ENCODE peak calls at places on chromosomes 4 and X, in eight cellular contexts. C is neural crest cell, B is WTC11, X is right atrium auricular region, N is MCF 10A, F is PC-3, K is nephron progenitor cell, A is AG10803. Y is an unnamed sample.
A peak's percentile ranks its signal among the peaks of the same experiment; 100 is the strongest.

GRCh38 chr4:127498366-127498765 is 134.4 kb upstream of the INTU start:
- DNase-seq in C (no peak), B (no peak), X (no peak), N (no peak), F (no peak), K (no peak), A (no peak), Y (no peak)

GRCh38 chr4:77481856-77482255 is 123.8 kb upstream of the CXCL13 start:
- DNase-seq in C (no peak), B (no peak), X (no peak), N (peak; percentile 50), F (no peak), K (no peak), A (peak; percentile 15), Y (no peak)

GRCh38 chr4:27760176-27760575 is 899.5 kb downstream of the STIM2 start:
- DNase-seq in C (no peak), B (no peak), X (no peak), N (no peak), F (no peak), K (no peak), A (no peak), Y (no peak)

GRCh38 chrX:22041931-22042530 is 9.9 kb downstream of the PHEX start:
- DNase-seq in C (no peak), B (no peak), X (no peak), N (no peak), F (no peak), K (peak; percentile 17), A (peak; percentile 1), Y (no peak)

GRCh38 chrX:45172890-45173289 is 27.8 kb downstream of the DIPK2B start:
- DNase-seq in C (no peak), B (no peak), X (no peak), N (peak; percentile 82), F (peak; percentile 90), K (no peak), A (peak; percentile 30), Y (no peak)

GRCh38 chrX:49042581-49043219 is 457 bp downstream of the TFE3 start:
- DNase-seq in C (no peak), B (peak; percentile 10), X (no peak), N (no peak), F (no peak), K (no peak), A (peak; percentile 17), Y (no peak)

GRCh38 chr4:140103676-140104075 is 50.3 kb downstream of the MAML3 start:
- DNase-seq in C (no peak), B (no peak), X (no peak), N (peak; percentile 27), F (peak; percentile 60), K (no peak), A (peak; percentile 77), Y (no peak)

GRCh38 chr4:184170996-184171395 is 46.7 kb downstream of the ENPP6 start:
- DNase-seq in C (no peak), B (peak; percentile 60), X (no peak), N (peak; percentile 34), F (peak; percentile 55), K (peak; percentile 47), A (peak; percentile 29), Y (no peak)

GRCh38 chr4:170014359-170015008 is 11.7 kb downstream of the MFAP3L start:
- DNase-seq in C (no peak), B (no peak), X (no peak), N (peak; percentile 4), F (no peak), K (no peak), A (peak; percentile 58), Y (peak; percentile 28)

GRCh38 chrX:72316408-72317079 is 10.8 kb upstream of the CITED1 start:
- DNase-seq in C (no peak), B (peak; percentile 32), X (no peak), N (no peak), F (no peak), K (peak; percentile 13), A (no peak), Y (no peak)

GRCh38 chrX:118418811-118419251 is 72.9 kb downstream of the WDR44 start:
- DNase-seq in C (no peak), B (peak; percentile 13), X (no peak), N (no peak), F (no peak), K (no peak), A (no peak), Y (no peak)

GRCh38 chr4:159127745-159128518 is 25.1 kb downstream of the RAPGEF2 start:
- DNase-seq in C (no peak), B (no peak), X (no peak), N (no peak), F (no peak), K (no peak), A (no peak), Y (no peak)

GRCh38 chr4:100289980-100290379 is 99.7 kb upstream of the DDIT4L start:
- DNase-seq in C (no peak), B (no peak), X (no peak), N (no peak), F (peak; percentile 8), K (no peak), A (peak; percentile 40), Y (no peak)

GRCh38 chr4:102722740-102723139 is 38.0 kb downstream of the MANBA start:
- DNase-seq in C (no peak), B (no peak), X (no peak), N (no peak), F (no peak), K (no peak), A (no peak), Y (no peak)
- TF ChIP-seq CTCF in C (no peak), B (no peak), X (no peak), N (no peak), F (no peak), K (no peak), A (no peak), Y (no peak)

GRCh38 chr4:5976431-5976830 is 41.8 kb downstream of the C4orf50 start:
- DNase-seq in C (no peak), B (no peak), X (no peak), N (no peak), F (no peak), K (no peak), A (no peak), Y (no peak)

GRCh38 chr4:5982156-5982973 is 35.9 kb downstream of the C4orf50 start:
- DNase-seq in C (no peak), B (no peak), X (no peak), N (no peak), F (no peak), K (no peak), A (no peak), Y (no peak)

GRCh38 chr4:5976921-5977320 is 41.3 kb downstream of the C4orf50 start:
- DNase-seq in C (no peak), B (no peak), X (no peak), N (no peak), F (no peak), K (no peak), A (no peak), Y (no peak)

GRCh38 chr4:5980436-5981155 is 37.6 kb downstream of the C4orf50 start:
- DNase-seq in C (no peak), B (no peak), X (no peak), N (peak; percentile 5), F (no peak), K (no peak), A (no peak), Y (no peak)

GRCh38 chr4:5979981-5980380 is 38.2 kb downstream of the C4orf50 start:
- DNase-seq in C (peak; percentile 41), B (peak; percentile 85), X (no peak), N (peak; percentile 33), F (peak; percentile 39), K (peak; percentile 60), A (no peak), Y (no peak)
- TF ChIP-seq CTCF in C (peak; percentile 57), B (no peak), X (no peak), N (no peak), F (peak; percentile 47), K (peak; percentile 50), A (no peak), Y (no peak)

DNA sequence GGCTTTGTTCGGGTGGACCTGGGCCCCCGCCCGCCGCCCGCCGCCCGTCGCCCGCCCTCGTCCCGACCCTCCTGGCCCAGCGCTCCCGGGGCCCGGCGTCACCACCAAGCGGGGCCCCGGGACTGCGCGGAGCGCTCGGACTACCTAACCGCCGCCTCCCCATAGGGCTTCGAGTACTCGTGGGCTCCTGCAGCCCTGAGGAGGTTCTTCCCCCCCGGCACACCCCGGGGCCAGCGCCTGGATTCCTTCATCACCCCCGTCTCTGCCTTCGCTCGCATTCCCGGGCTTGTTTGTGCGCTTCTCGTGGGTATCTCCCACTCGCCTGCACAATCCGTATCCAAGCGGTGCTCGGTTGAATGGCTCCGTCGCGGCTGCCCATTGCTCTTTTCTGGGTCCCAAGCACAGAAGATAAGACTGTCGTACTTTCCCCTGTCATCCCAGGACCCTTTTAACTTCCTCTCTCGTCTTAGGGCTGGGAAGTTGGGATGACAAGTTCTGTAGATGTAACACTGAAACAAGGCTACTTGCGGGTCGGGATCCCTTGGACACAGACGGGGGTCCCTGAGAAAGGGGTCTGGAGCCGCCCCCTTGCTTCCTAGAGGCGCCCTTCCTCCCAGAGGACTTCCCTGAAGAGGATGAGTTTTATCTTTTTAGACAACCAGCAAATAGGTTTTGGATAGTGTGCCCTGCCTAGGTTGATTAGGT is 560 bp downstream of the MOB1B start:
- DNase-seq in C (no peak), B (no peak), X (no peak), N (peak; percentile 32), F (peak; percentile 27), K (no peak), A (peak; percentile 27), Y (no peak)
- TF ChIP-seq CTCF in C (no peak), B (no peak), X (no peak), N (no peak), F (no peak), K (no peak), A (no peak), Y (no peak)

GRCh38 chr4:155787113-155787710 is 28.4 kb downstream of the GUCY1B1 start:
- DNase-seq in C (peak; percentile 5), B (no peak), X (no peak), N (peak; percentile 73), F (peak; percentile 74), K (peak; percentile 8), A (peak; percentile 62), Y (no peak)
- TF ChIP-seq CTCF in C (peak; percentile 86), B (peak; percentile 50), X (peak; percentile 61), N (peak; percentile 74), F (peak; percentile 89), K (peak; percentile 77), A (peak; percentile 96), Y (peak; percentile 45)

DNA sequence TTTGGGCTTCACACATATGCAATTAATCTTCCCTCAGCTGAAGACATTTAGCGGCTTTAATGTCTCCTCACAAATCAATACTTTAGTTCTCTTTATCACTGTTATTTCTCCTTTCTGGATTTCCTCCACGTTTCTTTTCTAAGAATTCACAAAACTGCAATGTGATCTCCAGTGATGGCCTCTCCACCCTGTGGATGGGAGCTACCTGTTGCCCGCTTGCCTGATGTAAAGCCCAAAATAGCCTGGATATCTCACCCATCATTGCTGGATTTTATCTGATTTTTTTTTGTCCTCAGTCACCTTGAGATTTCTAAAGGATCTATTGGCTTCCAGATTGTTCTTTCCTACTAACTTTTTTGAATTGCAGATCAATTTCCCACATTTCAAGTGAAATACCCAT is 129.3 kb upstream of the FAM241A start:
- DNase-seq in C (no peak), B (no peak), X (no peak), N (no peak), F (no peak), K (no peak), A (no peak), Y (no peak)
- TF ChIP-seq CTCF in C (no peak), B (no peak), X (no peak), N (no peak), F (no peak), K (no peak), A (no peak), Y (no peak)

Y was measured in AG04449.